ENCODE peak calls at places on chromosomes 1 and 21, in seven cellular contexts. B is T-helper 9 cell, C is MCF 10A, N is brain microvascular endothelial cell, A is Ammon's horn, E is HCT116, J is choroid plexus epithelial cell. O is an unnamed sample.

GRCh38 chr1:183983371-183984105 is 54.0 kb downstream of the COLGALT2 start:
- DNase-seq in J (no peak), E (no peak), N (no peak), B (no peak), C (no peak), A (peak), O (no peak)

GRCh38 chr21:27759091-27759659 is 792.3 kb upstream of the ADAMTS5 start:
- DNase-seq in N (no peak), C (peak), E (no peak), A (peak), J (no peak), B (no peak), O (no peak)

GRCh38 chr1:177964336-177964735 is 5.5 kb downstream of the SEC16B start:
- DNase-seq in B (no peak), N (no peak), C (no peak), E (no peak), A (no peak), J (no peak), O (no peak)

GRCh38 chr21:45330075-45330781 is 42.5 kb upstream of the POFUT2 start:
- DNase-seq in E (no peak), B (no peak), C (peak), A (no peak), N (peak), J (peak), O (no peak)

GRCh38 chr1:205470131-205470530 is 14.3 kb upstream of the BLACAT1 start:
- DNase-seq in E (no peak), A (no peak), J (no peak), B (no peak), C (no peak), N (no peak), O (no peak)

GRCh38 chr1:8716238-8716637 is 101.2 kb downstream of the RERE start:
- DNase-seq in A (no peak), C (no peak), N (no peak), E (no peak), J (no peak), B (no peak), O (no peak)

GRCh38 chr1:1671365-1672119 is 12.7 kb upstream of the CDK11B start:
- DNase-seq in A (no peak), E (no peak), B (no peak), C (no peak), J (no peak), N (no peak), O (no peak)

GRCh38 chr1:105793541-105794146 is 1262.8 kb upstream of the PRMT6 start:
- DNase-seq in A (peak), N (peak), C (peak), B (no peak), J (peak), E (no peak), O (no peak)

GRCh38 chr1:15500184-15500958 is 23.6 kb downstream of the CASP9 start:
- DNase-seq in C (no peak), B (no peak), N (no peak), J (no peak), E (no peak), A (no peak), O (no peak)

GRCh38 chr1:190478193-190479007 is 736 bp upstream of the BRINP3 start:
- DNase-seq in C (peak), B (no peak), A (peak), J (peak), E (peak), N (no peak), O (no peak)

GRCh38 chr1:48000883-48001282 is 3.7 kb upstream of the TRABD2B start:
- DNase-seq in E (no peak), C (no peak), A (no peak), B (no peak), N (no peak), J (no peak), O (no peak)

GRCh38 chr21:43611598-43612369 is 47.5 kb downstream of the HSF2BP start:
- DNase-seq in N (peak), E (peak), J (peak), C (peak), B (no peak), A (peak), O (no peak)

GRCh38 chr1:108072294-108072693 is 107.3 kb upstream of the VAV3 start:
- DNase-seq in J (no peak), N (no peak), B (no peak), A (no peak), E (no peak), C (no peak), O (no peak)

O was measured in esophagus muscularis mucosa.